ENCODE peak calls at places on chromosomes 5 and 9, in ten cellular contexts. B, P, M, Z, S, V, J, H, D and K are unnamed samples.

GRCh38 chr5:35598707-35599370 is 18.8 kb upstream of the SPEF2 start:
- DNase-seq in B (no peak), P (no peak), M (no peak), Z (no peak), S (no peak), V (no peak), J (no peak), H (no peak), D (no peak), K (peak)

GRCh38 chr9:85056203-85056572 is 386.7 kb downstream of the NTRK2 start:
- DNase-seq in B (no peak), P (no peak), M (no peak), Z (no peak), S (no peak), V (no peak), J (no peak), H (no peak), D (no peak), K (no peak)

GRCh38 chr9:81557957-81558791 is 131.2 kb downstream of the TLE1 start:
- DNase-seq in B (no peak), P (no peak), M (no peak), Z (peak), S (no peak), V (no peak), J (no peak), H (no peak), D (no peak), K (peak)

GRCh38 chr5:91906027-91906426 is 522.9 kb upstream of the ARRDC3 start:
- DNase-seq in B (no peak), P (no peak), M (no peak), Z (no peak), S (no peak), V (no peak), J (no peak), H (no peak), D (no peak), K (no peak)

GRCh38 chr5:81136557-81136956 is 96.6 kb upstream of the CKMT2 start:
- DNase-seq in B (no peak), P (no peak), M (no peak), Z (no peak), S (no peak), V (no peak), J (no peak), H (no peak), D (no peak), K (no peak)

GRCh38 chr9:136551401-136552116 is 5.7 kb upstream of the NOTCH1 start:
- DNase-seq in B (no peak), P (peak), M (no peak), Z (no peak), S (no peak), V (peak), J (no peak), H (no peak), D (no peak), K (peak)

GRCh38 chr9:13213337-13213736 is 66.2 kb downstream of the MPDZ start:
- DNase-seq in B (no peak), P (no peak), M (no peak), Z (no peak), S (no peak), V (peak), J (no peak), H (no peak), D (no peak), K (no peak)

GRCh38 chr9:114288233-114289051 is 34.5 kb upstream of the ORM1 start:
- DNase-seq in B (peak), P (peak), M (peak), Z (peak), S (peak), V (peak), J (no peak), H (no peak), D (peak), K (no peak)

GRCh38 chr9:126543490-126543889 is 70.2 kb upstream of the LMX1B start:
- DNase-seq in B (no peak), P (no peak), M (no peak), Z (no peak), S (no peak), V (no peak), J (no peak), H (no peak), D (no peak), K (no peak)

GRCh38 chr5:16304846-16305245 is 125.3 kb upstream of the MARCHF11 start:
- DNase-seq in B (no peak), P (no peak), M (no peak), Z (no peak), S (no peak), V (no peak), J (no peak), H (no peak), D (no peak), K (no peak)

GRCh38 chr9:22097712-22098111 is 88.6 kb upstream of the CDKN2B start:
- DNase-seq in B (no peak), P (no peak), M (peak), Z (no peak), S (no peak), V (no peak), J (no peak), H (no peak), D (no peak), K (no peak)

GRCh38 chr9:7121055-7121454 is 363.3 kb downstream of the KDM4C start:
- DNase-seq in B (no peak), P (no peak), M (no peak), Z (no peak), S (no peak), V (no peak), J (no peak), H (peak), D (no peak), K (no peak)

GRCh38 chr5:103119067-103119764 is 722 bp downstream of the GIN1 start:
- DNase-seq in B (no peak), P (no peak), M (no peak), Z (peak), S (no peak), V (no peak), J (no peak), H (no peak), D (no peak), K (no peak)

GRCh38 chr5:31161772-31162171 is 31.7 kb upstream of the CDH6 start:
- DNase-seq in B (no peak), P (no peak), M (no peak), Z (no peak), S (no peak), V (no peak), J (no peak), H (no peak), D (no peak), K (no peak)

GRCh38 chr5:52884453-52884852 is 96.7 kb downstream of the ITGA1 start:
- DNase-seq in B (no peak), P (no peak), M (no peak), Z (no peak), S (no peak), V (no peak), J (no peak), H (no peak), D (no peak), K (peak)

GRCh38 chr9:97526895-97527575 is 25.6 kb downstream of the TMOD1 start:
- DNase-seq in B (no peak), P (no peak), M (no peak), Z (no peak), S (no peak), V (no peak), J (no peak), H (no peak), D (no peak), K (no peak)

GRCh38 chr9:83986223-83986622 is 5.6 kb downstream of the RMI1 start:
- DNase-seq in B (no peak), P (no peak), M (no peak), Z (no peak), S (no peak), V (no peak), J (no peak), H (no peak), D (no peak), K (no peak)

GRCh38 chr5:93191016-93191415 is 390.0 kb downstream of the NR2F1-AS1 start:
- DNase-seq in B (no peak), P (no peak), M (no peak), Z (no peak), S (no peak), V (no peak), J (no peak), H (no peak), D (no peak), K (no peak)

GRCh38 chr9:124268248-124268647 is 10.5 kb downstream of the NEK6 start:
- DNase-seq in B (no peak), P (no peak), M (no peak), Z (no peak), S (no peak), V (no peak), J (no peak), H (no peak), D (no peak), K (no peak)

GRCh38 chr5:155938051-155938450 is 388.9 kb upstream of the SGCD start:
- DNase-seq in B (no peak), P (no peak), M (no peak), Z (peak), S (no peak), V (no peak), J (no peak), H (no peak), D (no peak), K (no peak)